ENCODE peak calls at places on chromosomes 11 and 22, in seven cellular contexts. X is neuronal stem cell, D is heart left ventricle, C is left lung, A is fibroblast of lung, B is sigmoid colon, F is MM.1S. J is an unnamed sample. For H3K27me3 and H3K4me1, the result is how much of the 10 kb centered on the place peaks cover.

GRCh38 chr22:44735518-44736428 is 16.6 kb upstream of the ARHGAP8 start:
- DNase-seq in X (peak), D (peak), C (peak), A (no peak), B (peak), F (peak), J (no peak)

GRCh38 chr22:37228106-37229011 is 15.7 kb downstream of the RAC2 start:
- DNase-seq in X (no peak), D (peak), C (no peak), A (peak), B (no peak), F (no peak), J (no peak)

GRCh38 chr11:122330466-122330865 is 214.5 kb upstream of the BLID start:
- DNase-seq in X (no peak), D (no peak), C (no peak), A (no peak), B (no peak), F (no peak), J (no peak)

GRCh38 chr11:94067010-94067409 is 45.9 kb downstream of the HEPHL1 start:
- DNase-seq in X (no peak), D (no peak), C (no peak), A (peak), B (no peak), F (no peak), J (no peak)

GRCh38 chr11:15969701-15970329 is 386.5 kb downstream of the SOX6 start:
- DNase-seq in X (no peak), D (no peak), C (no peak), A (peak), B (no peak), F (no peak), J (peak)

GRCh38 chr11:3133456-3134217 is 31.5 kb downstream of the OSBPL5 start:
- DNase-seq in X (no peak), D (peak), C (peak), A (no peak), B (peak), F (no peak), J (no peak)

GRCh38 chr11:42524534-42525227 is 787.1 kb upstream of the API5 start:
- DNase-seq in X (peak), D (peak), C (no peak), A (peak), B (peak), F (peak), J (no peak)

GRCh38 chr11:68809506-68809905 is 32.2 kb downstream of the CPT1A start:
- DNase-seq in X (no peak), D (no peak), C (no peak), A (no peak), B (no peak), F (no peak), J (no peak)

GRCh38 chr11:117421041-117421440 is 93.4 kb downstream of the CEP164 start:
- DNase-seq in X (no peak), D (no peak), C (peak), A (peak), B (peak), F (no peak), J (no peak)

DNA sequence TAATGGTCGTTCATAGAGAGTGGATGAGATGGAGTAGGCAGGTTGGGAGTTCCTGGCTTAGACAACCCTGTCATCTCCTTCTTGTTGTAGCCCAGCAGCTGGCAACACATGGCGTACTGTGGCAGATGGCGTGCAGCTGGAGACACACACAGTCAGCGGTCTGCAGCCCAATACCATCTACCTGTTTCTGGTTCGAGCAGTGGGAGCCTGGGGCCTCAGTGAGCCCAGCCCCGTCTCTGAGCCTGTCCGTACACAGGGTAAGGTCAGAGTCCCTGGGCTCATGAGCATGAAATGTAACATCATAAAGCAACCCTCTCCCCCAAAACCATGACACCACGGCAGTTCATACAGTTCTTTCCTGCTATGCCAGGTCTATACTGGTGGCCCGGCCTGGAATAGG is 8.7 kb downstream of the ROBO3 start:
- DNase-seq in X (no peak), D (no peak), C (no peak), A (no peak), B (peak), F (no peak), J (no peak)
- H3K27me3 ChIP-seq in X (under half), D (under half), C (half or more), A (under half), B (half or more), F (half or more), J (half or more)

GRCh38 chr11:129866328-129866727 is 29.1 kb downstream of the NFRKB start:
- DNase-seq in X (no peak), D (no peak), C (no peak), A (no peak), B (no peak), F (no peak), J (no peak)

GRCh38 chr11:129862123-129862522 is 33.3 kb downstream of the NFRKB start:
- DNase-seq in X (no peak), D (no peak), C (no peak), A (no peak), B (no peak), F (no peak), J (no peak)

GRCh38 chr11:129865701-129866100 is 29.7 kb downstream of the NFRKB start:
- DNase-seq in X (no peak), D (no peak), C (no peak), A (no peak), B (no peak), F (no peak), J (no peak)

GRCh38 chr11:129861702-129862107 is 33.7 kb downstream of the NFRKB start:
- DNase-seq in X (peak), D (peak), C (peak), A (peak), B (no peak), F (no peak), J (peak)

DNA sequence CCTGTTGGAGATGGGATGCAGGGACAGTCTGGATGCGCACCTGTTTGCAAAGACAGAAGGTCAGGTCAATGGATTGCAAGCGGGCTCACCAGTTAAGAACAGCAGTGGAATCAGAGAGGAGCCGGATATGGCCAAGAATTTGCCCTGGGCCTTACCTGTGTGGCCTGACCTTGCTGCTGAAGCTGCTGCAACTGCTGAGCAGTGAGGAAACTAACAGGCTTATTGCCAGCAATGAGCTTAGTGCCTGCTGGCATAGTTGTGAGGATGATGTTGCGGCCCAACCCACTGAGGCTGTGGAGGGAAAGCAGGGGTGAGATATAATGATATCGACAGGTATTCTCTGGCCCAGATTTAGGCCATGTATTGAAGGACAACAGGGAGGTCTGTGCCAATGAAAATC is 30.6 kb downstream of the NFRKB start:
- DNase-seq in X (no peak), D (no peak), C (no peak), A (no peak), B (no peak), F (no peak), J (no peak)
- H3K4me1 ChIP-seq in X (under half), D (under half), C (under half), A (under half), B (under half), F (under half), J (under half)

DNA sequence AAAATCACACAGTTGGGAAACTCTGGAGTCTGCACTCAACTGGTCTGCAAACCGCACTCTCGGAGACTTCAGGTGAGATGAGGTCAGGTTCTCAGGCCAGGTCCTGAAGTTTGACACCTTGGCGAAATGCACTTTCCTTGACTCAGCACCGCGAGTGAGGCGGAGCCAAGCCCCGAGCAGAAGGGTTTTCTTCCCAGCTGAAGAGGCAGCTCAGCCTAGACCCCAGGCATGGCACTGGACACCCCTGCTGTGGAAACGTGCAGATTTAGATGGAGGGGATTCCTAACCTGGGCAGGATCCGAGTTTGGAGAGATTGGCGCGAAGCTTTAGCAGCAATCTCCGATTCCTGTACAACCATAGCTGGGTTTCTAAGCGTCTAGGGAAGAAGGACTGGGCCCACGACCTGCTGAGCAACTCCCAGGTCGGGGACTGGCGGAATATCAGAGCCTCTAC is 835 bp upstream of the MYOD1 start:
- DNase-seq in X (no peak), D (no peak), C (no peak), A (no peak), B (no peak), F (no peak), J (no peak)
- H3K27me3 ChIP-seq in X (under half), D (under half), C (half or more), A (half or more), B (half or more), F (under half), J (half or more)

DNA sequence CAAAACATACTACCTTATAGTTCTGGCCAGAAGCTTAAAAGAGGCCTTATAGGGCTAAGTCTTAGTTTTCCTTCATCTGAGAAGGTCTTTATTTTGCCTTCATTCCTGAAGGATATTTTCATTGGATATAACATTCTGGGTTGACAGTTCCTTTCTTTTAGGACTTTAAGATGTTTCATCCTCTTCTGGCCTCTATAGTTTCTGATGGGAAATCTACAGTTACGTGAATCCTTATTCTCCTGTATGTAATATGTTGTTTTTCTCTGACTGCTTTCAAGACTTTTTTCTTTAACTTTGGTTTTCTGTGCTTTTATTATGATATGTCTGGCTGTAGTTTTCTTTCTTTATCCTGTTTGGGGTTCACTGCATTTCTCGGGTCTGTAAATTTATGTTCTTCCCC is 48.2 kb downstream of the BCR start:
- DNase-seq in X (no peak), D (no peak), C (no peak), A (no peak), B (no peak), F (no peak), J (no peak)
- H3K4me1 ChIP-seq in X (under half), D (half or more), C (half or more), A (under half), B (under half), F (under half), J (under half)

GRCh38 chr11:115657586-115657985 is 153.4 kb upstream of the CADM1 start:
- DNase-seq in X (no peak), D (no peak), C (no peak), A (peak), B (no peak), F (no peak), J (no peak)
- H3K27me3 ChIP-seq in X (under half), D (under half), C (half or more), A (under half), B (under half), F (under half), J (under half)

DNA sequence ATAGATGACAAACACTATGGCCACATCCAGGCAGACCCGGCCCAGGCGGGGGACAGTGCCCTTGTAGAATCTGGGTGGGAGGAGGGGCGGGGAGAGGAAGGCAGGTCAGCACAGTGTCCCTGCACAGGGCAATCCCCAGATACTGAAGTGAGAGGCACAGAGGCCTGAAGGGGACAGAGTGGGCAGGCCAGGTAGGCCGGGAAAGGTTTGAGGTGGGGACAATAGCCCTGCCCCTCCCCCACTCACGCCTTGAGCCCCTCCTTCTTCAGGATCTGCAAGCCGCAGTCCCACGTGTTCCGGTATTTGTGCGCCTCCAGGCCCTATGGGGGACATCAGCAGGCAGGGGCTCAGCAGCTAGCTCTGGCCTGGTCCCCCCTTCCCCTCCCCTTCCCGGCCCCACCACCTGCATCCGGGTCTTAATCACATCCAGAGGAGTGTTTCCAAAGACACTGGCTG is 2.3 kb downstream of the SLC25A1 start:
- DNase-seq in X (no peak), D (no peak), C (no peak), A (no peak), B (no peak), F (no peak), J (no peak)
- H3K4me1 ChIP-seq in X (under half), D (half or more), C (half or more), A (under half), B (half or more), F (under half), J (under half)

GRCh38 chr22:46049726-46050450 is 72.9 kb upstream of the WNT7B start:
- DNase-seq in X (no peak), D (no peak), C (peak), A (no peak), B (peak), F (no peak), J (peak)
- H3K27me3 ChIP-seq in X (under half), D (under half), C (under half), A (under half), B (under half), F (under half), J (under half)

GRCh38 chr11:34360056-34360455 is 2.2 kb upstream of the ABTB2 start:
- DNase-seq in X (no peak), D (no peak), C (no peak), A (no peak), B (no peak), F (no peak), J (no peak)

GRCh38 chr11:34358258-34358665 is 452 bp upstream of the ABTB2 start:
- DNase-seq in X (peak), D (peak), C (peak), A (peak), B (peak), F (no peak), J (peak)

GRCh38 chr11:34358666-34359547 is 1.1 kb upstream of the ABTB2 start:
- DNase-seq in X (peak), D (peak), C (peak), A (peak), B (peak), F (peak), J (peak)

GRCh38 chr11:34357646-34358257 is at the start of gene ABTB2:
- DNase-seq in X (peak), D (peak), C (peak), A (peak), B (peak), F (peak), J (peak)

GRCh38 chr11:34359548-34359891 is 1.7 kb upstream of the ABTB2 start:
- DNase-seq in X (no peak), D (no peak), C (no peak), A (no peak), B (no peak), F (no peak), J (no peak)
- H3K4me1 ChIP-seq in X (under half), D (under half), C (under half), A (under half), B (under half), F (under half), J (under half)

GRCh38 chr22:19755722-19756287 is 4.8 kb upstream of the TBX1 start:
- DNase-seq in X (no peak), D (no peak), C (no peak), A (no peak), B (no peak), F (no peak), J (no peak)

GRCh38 chr22:19754701-19755144 is 5.9 kb upstream of the TBX1 start:
- DNase-seq in X (no peak), D (no peak), C (no peak), A (no peak), B (no peak), F (no peak), J (no peak)

GRCh38 chr22:19753090-19753842 is 7.3 kb upstream of the TBX1 start:
- DNase-seq in X (no peak), D (no peak), C (no peak), A (no peak), B (no peak), F (no peak), J (no peak)

GRCh38 chr22:19755145-19755710 is 5.3 kb upstream of the TBX1 start:
- DNase-seq in X (no peak), D (no peak), C (no peak), A (no peak), B (no peak), F (no peak), J (no peak)

DNA sequence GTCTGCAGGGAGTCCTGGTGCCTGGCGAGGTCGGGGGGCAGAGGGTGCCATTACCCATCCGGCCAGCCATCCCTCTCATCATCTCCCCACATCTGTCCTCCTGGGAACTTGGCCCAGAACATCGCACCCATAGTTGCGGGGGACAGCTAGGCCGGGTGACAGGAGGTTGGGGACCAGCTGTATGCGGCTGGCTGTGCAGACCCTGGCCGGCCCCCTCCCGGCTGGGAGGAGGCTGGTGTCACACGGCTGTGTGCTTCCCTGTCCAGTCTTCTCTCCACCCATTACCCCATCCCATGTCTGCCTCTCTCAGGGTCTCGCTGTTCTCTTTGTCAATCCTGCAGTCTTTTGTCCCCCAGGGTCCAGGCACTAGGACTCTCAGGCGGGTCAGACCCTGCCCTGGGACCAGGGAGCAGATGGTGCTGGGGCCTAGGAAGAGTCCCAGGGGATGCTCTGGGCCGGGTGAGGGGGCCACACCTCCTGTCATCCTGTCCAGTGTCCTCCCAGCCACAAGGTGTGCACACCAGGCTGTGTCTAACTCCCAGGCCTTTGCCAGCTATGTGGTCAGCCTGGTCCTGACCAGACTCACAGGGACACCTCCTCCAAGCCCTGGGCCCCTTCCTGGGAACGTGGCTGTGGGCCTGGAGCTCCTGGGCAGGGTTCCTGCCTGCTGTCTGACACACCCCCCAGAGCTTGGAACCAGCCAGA is 6.4 kb upstream of the TBX1 start:
- DNase-seq in X (no peak), D (no peak), C (no peak), A (no peak), B (no peak), F (no peak), J (no peak)
- H3K27me3 ChIP-seq in X (under half), D (under half), C (half or more), A (half or more), B (half or more), F (half or more), J (half or more)

DNA sequence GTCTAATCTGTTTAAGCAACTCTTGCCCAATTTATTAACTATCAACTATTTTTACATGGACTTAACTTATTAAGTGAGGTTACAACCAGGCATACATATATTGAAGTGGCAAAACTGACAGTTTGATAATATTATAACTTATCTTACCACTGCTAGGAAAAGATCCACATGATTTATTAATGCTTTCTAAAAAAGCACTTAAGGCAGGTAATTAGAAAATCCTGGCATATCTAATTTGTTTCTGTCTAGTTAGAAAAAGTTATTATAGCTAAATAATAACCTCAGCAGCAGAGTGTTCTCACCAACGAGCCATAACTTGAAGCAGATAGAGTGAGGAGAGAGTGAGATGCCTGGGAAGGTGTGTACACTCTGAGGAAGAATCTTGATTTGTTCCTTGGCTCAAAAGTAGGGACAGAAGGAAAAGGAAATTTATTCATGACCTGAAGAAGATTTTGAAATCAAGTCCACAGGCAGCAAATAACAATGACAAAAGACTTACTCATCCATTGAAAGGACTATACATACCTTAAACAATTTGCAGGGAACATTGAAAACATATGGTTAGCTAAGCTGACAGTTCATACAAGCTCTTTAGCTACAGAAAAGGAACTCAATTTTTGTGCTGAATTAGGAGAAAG is 7.1 kb upstream of the MUC15 start:
- DNase-seq in X (no peak), D (no peak), C (no peak), A (peak), B (no peak), F (no peak), J (peak)
- H3K4me1 ChIP-seq in X (under half), D (under half), C (under half), A (under half), B (under half), F (under half), J (under half)

J was measured in foreskin keratinocyte.